ENCODE peak calls at places on chromosome 18, in six cellular contexts. K, Q, L, Z, S and R are unnamed samples.

GRCh38 chr18:23487738-23488625 is 15.3 kb upstream of the RMC1 start:
- DNase-seq in K (no peak), Q (no peak), L (no peak), Z (no peak), S (no peak), R (no peak)

GRCh38 chr18:53457068-53457467 is 767.4 kb downstream of the MBD2 start:
- DNase-seq in K (no peak), Q (no peak), L (no peak), Z (no peak), S (no peak), R (no peak)

GRCh38 chr18:73691118-73691517 is 456.5 kb downstream of the FBXO15 start:
- DNase-seq in K (no peak), Q (no peak), L (no peak), Z (no peak), S (no peak), R (no peak)

GRCh38 chr18:29225351-29225750 is 1048.4 kb upstream of the CDH2 start:
- DNase-seq in K (no peak), Q (no peak), L (no peak), Z (no peak), S (no peak), R (no peak)

GRCh38 chr18:73884868-73885267 is 262.8 kb downstream of the FBXO15 start:
- DNase-seq in K (no peak), Q (no peak), L (no peak), Z (no peak), S (no peak), R (no peak)

GRCh38 chr18:55650363-55650870 is 62.4 kb upstream of the TCF4 start:
- DNase-seq in K (no peak), Q (no peak), L (no peak), Z (no peak), S (no peak), R (no peak)

GRCh38 chr18:52716926-52717325 is 376.9 kb downstream of the DCC start:
- DNase-seq in K (peak; percentile 47), Q (no peak), L (no peak), Z (no peak), S (no peak), R (no peak)

GRCh38 chr18:54357660-54358494 is at the start of the genes C18orf54 and STARD6:
- DNase-seq in K (peak; percentile 94), Q (peak; percentile 78), L (peak; percentile 92), Z (peak; percentile 85), S (peak; percentile 81), R (peak; percentile 89)

GRCh38 chr18:23573948-23574431 is 12.3 kb downstream of the NPC1 start:
- DNase-seq in K (no peak), Q (no peak), L (no peak), Z (peak; percentile 31), S (no peak), R (no peak)

GRCh38 chr18:51390695-51391094 is 193.2 kb upstream of the MEX3C start:
- DNase-seq in K (no peak), Q (no peak), L (no peak), Z (no peak), S (no peak), R (no peak)

GRCh38 chr18:56709463-56709862 is 58.3 kb downstream of the WDR7 start:
- DNase-seq in K (no peak), Q (no peak), L (no peak), Z (peak; percentile 3), S (no peak), R (peak; percentile 9)

GRCh38 chr18:25329783-25330182 is 22.2 kb downstream of the ZNF521 start:
- DNase-seq in K (no peak), Q (no peak), L (no peak), Z (no peak), S (no peak), R (no peak)

GRCh38 chr18:37668971-37669747 is 103.6 kb upstream of the CELF4 start:
- DNase-seq in K (no peak), Q (no peak), L (peak; percentile 42), Z (no peak), S (no peak), R (no peak)

GRCh38 chr18:33606621-33607020 is 28.6 kb downstream of the ASXL3 start:
- DNase-seq in K (no peak), Q (no peak), L (no peak), Z (no peak), S (no peak), R (no peak)

GRCh38 chr18:28062446-28062845 is 114.5 kb downstream of the CDH2 start:
- DNase-seq in K (no peak), Q (no peak), L (no peak), Z (no peak), S (no peak), R (no peak)

GRCh38 chr18:44955825-44956224 is 275.1 kb downstream of the SETBP1 start:
- DNase-seq in K (no peak), Q (no peak), L (no peak), Z (no peak), S (no peak), R (no peak)

GRCh38 chr18:25223899-25224607 is 127.9 kb downstream of the ZNF521 start:
- DNase-seq in K (no peak), Q (no peak), L (no peak), Z (no peak), S (peak; percentile 53), R (no peak)

GRCh38 chr18:51933903-51934302 is 406.1 kb upstream of the DCC start:
- DNase-seq in K (no peak), Q (no peak), L (no peak), Z (no peak), S (no peak), R (no peak)

GRCh38 chr18:9065864-9066263 is 36.6 kb upstream of the NDUFV2 start:
- DNase-seq in K (no peak), Q (no peak), L (no peak), Z (no peak), S (no peak), R (no peak)
- H3K4me1 ChIP-seq in K (no peaks in the 10 kb centered on the region), Q (no peaks in the 10 kb centered on the region), L (no peaks in the 10 kb centered on the region), Z (no peaks in the 10 kb centered on the region), S (no peaks in the 10 kb centered on the region), R (peaks cover 7% of the 10 kb centered on the region)

GRCh38 chr18:79799619-79800352 is 2.0 kb downstream of the KCNG2 start:
- DNase-seq in K (no peak), Q (no peak), L (peak; percentile 55), Z (no peak), S (no peak), R (no peak)

GRCh38 chr18:79797518-79798345 is at the start of gene KCNG2:
- DNase-seq in K (peak; percentile 63), Q (no peak), L (peak; percentile 44), Z (no peak), S (no peak), R (no peak)

GRCh38 chr18:79798346-79798998 is 734 bp downstream of the KCNG2 start:
- DNase-seq in K (no peak), Q (no peak), L (peak; percentile 45), Z (no peak), S (no peak), R (no peak)

GRCh38 chr18:79800353-79801180 is 2.8 kb downstream of the KCNG2 start:
- DNase-seq in K (no peak), Q (no peak), L (peak; percentile 41), Z (no peak), S (no peak), R (no peak)

GRCh38 chr18:79798999-79799370 is 1.2 kb downstream of the KCNG2 start:
- DNase-seq in K (no peak), Q (no peak), L (no peak), Z (no peak), S (no peak), R (no peak)
- H3K4me3 ChIP-seq in K (peak overlapping the region; percentile 33), Q (peak overlapping the region; percentile 9), L (no peak overlapping the region), Z (no peak overlapping the region), S (no peak overlapping the region), R (no peak overlapping the region)

GRCh38 chr18:58866261-58867232 is 1.9 kb downstream of the ZNF532 start:
- DNase-seq in K (no peak), Q (no peak), L (peak; percentile 15), Z (no peak), S (no peak), R (no peak)
- H3K4me1 ChIP-seq in K (peaks cover 65% of the 10 kb centered on the region), Q (no peaks in the 10 kb centered on the region), L (no peaks in the 10 kb centered on the region), Z (peaks cover 5% of the 10 kb centered on the region), S (peaks cover 96% of the 10 kb centered on the region), R (peaks cover 26% of the 10 kb centered on the region)

DNA sequence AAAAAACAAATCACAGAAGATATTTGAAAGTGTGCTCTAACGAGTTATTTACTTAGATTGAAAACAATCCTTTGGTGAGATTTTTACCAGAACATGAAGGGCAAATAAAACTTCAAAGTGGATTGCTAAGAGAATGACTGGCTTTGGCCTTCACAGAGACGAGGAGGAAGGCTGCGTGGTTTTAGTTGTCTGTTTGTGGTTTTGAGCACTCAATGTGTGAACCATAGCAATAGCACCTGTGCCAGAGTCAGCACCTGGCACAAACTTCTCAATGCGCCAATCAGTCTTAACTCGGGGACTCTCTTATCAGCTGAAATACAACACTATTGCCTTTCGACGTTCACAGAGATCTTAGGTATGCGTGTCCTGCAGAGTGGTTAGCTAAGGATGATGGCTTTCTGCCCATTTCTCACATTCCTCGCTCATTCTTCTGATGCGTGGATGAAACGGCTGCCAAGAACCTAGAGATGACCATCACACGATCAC is 70.0 kb downstream of the MBP start:
- DNase-seq in K (no peak), Q (no peak), L (no peak), Z (peak; percentile 69), S (no peak), R (no peak)
- H3K4me3 ChIP-seq in K (no peak overlapping the region), Q (no peak overlapping the region), L (no peak overlapping the region), Z (peak overlapping the region; percentile 71), S (no peak overlapping the region), R (no peak overlapping the region)

GRCh38 chr18:11747731-11748130 is 58.7 kb downstream of the GNAL start:
- DNase-seq in K (no peak), Q (no peak), L (no peak), Z (no peak), S (no peak), R (no peak)
- H3K4me1 ChIP-seq in K (no peaks in the 10 kb centered on the region), Q (no peaks in the 10 kb centered on the region), L (no peaks in the 10 kb centered on the region), Z (no peaks in the 10 kb centered on the region), S (peaks cover 22% of the 10 kb centered on the region), R (peaks cover 9% of the 10 kb centered on the region)

DNA sequence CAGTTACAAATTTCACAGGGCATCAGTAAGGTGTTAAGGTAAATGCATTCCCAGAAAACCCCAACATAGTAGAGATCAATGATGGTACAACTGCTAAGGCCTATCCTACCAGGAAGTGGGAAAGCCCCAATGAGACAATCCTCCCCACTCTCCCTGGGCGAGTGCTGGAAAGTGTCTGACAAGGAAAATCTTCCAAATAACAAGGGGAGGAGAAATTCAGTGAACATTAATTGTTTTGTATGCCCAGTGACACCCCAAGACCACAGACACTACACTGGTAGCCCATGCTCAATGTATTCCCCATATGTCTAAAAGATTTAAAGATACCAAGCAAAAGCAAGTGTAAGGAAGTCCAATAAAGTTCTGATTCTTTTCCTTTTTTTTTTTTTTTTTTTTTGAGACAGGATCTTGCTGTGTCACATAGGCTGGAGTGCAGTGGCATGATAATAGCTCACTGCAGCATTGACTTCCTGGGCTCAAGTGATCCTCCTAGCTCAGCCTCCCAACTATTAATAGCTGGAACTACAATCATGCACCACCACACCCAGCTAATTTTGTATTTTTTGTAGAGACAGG is 24.7 kb downstream of the B4GALT6 start:
- DNase-seq in K (no peak), Q (no peak), L (no peak), Z (no peak), S (no peak), R (no peak)
- H3K4me3 ChIP-seq in K (no peak overlapping the region), Q (no peak overlapping the region), L (no peak overlapping the region), Z (no peak overlapping the region), S (no peak overlapping the region), R (no peak overlapping the region)